ENCODE peak calls at places on chromosomes 4 and X, in six cellular contexts. I is A549, N is upper lobe of left lung, T is HepG2, Y is K562, F is GM12878. S is an unnamed sample.

GRCh38 chrX:19814240-19814639 is 73.2 kb downstream of the SH3KBP1 start:
- ATAC-seq in Y (peak; percentile 83), F (peak; percentile 38), T (peak; percentile 85), N (peak; percentile 58), I (peak; percentile 69), S (peak; percentile 39)

GRCh38 chr4:38943355-38943754 is 75.7 kb downstream of the FAM114A1 start:
- ATAC-seq in Y (no peak), N (no peak), F (no peak), T (no peak), I (no peak), S (peak; percentile 86)

GRCh38 chr4:99383833-99384392 is 31.4 kb upstream of the ADH1C start:
- ATAC-seq in I (no peak), N (peak; percentile 93), Y (no peak), T (no peak), F (no peak), S (peak; percentile 94)

GRCh38 chr4:89071311-89071710 is 14.3 kb upstream of the FAM13A start:
- ATAC-seq in Y (no peak), I (no peak), T (no peak), F (no peak), N (no peak), S (no peak)

GRCh38 chr4:38751341-38752043 is 31.3 kb downstream of the TLR10 start:
- ATAC-seq in N (no peak), F (peak; percentile 9), T (no peak), Y (no peak), I (no peak), S (no peak)

GRCh38 chr4:72312032-72312650 is 256.9 kb downstream of the ADAMTS3 start:
- ATAC-seq in F (peak; percentile 51), N (peak; percentile 92), I (peak; percentile 69), T (peak; percentile 63), Y (no peak), S (peak; percentile 92)

GRCh38 chr4:17721496-17722360 is 59.7 kb downstream of the FAM184B start:
- ATAC-seq in Y (peak; percentile 42), I (no peak), N (peak; percentile 29), F (no peak), T (no peak), S (no peak)

GRCh38 chr4:185805979-185806378 is 6.0 kb downstream of the SORBS2 start:
- ATAC-seq in Y (no peak), T (no peak), F (no peak), I (no peak), N (no peak), S (no peak)

GRCh38 chr4:2982012-2982411 is 18.6 kb downstream of the GRK4 start:
- ATAC-seq in I (no peak), T (no peak), F (no peak), Y (no peak), N (no peak), S (no peak)
- TF ChIP-seq EP300 in I (no peak), T (no peak), F (no peak), Y (no peak), N (no peak), S (no peak)

GRCh38 chr4:168569066-168569908 is 72.4 kb downstream of the PALLD start:
- ATAC-seq in N (peak; percentile 85), Y (peak; percentile 75), T (peak; percentile 34), F (peak; percentile 56), I (peak; percentile 98), S (peak; percentile 77)
- H3K4me1 ChIP-seq in N (peaks cover 8% of the 10 kb centered on the region), Y (no peaks in the 10 kb centered on the region), T (no peaks in the 10 kb centered on the region), F (no peaks in the 10 kb centered on the region), I (peaks cover 9% of the 10 kb centered on the region), S (peaks cover 12% of the 10 kb centered on the region)

DNA sequence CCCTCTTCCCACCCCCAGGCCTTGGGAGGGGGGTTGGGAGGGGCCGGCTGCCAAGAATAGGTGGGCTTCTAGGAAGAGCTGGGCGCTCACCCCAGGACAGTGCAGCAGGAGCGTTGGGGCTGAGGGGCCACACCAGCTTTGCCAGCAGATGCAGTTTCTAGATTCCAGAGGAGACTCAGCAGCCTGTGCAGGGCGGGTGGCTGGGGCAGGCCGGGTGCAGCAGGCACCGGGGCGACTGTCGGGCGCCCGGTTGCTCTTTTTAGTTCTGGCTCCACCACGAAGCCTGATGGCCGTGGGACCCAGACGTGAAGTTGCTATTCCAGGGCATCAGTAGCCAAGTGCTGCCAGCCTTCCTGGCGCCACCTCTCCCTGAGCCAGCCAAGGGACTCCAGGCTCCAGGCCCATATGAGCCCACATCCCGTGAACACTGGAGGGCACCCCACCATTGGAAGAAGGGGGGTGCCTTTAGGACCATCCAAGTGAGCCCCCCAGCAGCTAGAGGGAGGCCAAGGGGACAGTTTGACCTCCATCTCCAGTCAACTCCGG is 5.8 kb downstream of the SSR4 start:
- ATAC-seq in F (no peak), Y (peak; percentile 9), T (no peak), I (peak; percentile 5), N (no peak), S (no peak)
- TF ChIP-seq POLR2A in F (peak; percentile 39), Y (peak; percentile 29), T (no peak), I (no peak), N (no peak), S (no peak)

GRCh38 chrX:124256209-124256608 is 76.3 kb upstream of the TEX13D start:
- ATAC-seq in T (no peak), N (peak; percentile 87), F (no peak), I (no peak), Y (no peak), S (peak; percentile 71)
- TF ChIP-seq EP300 in T (no peak), N (no peak), F (no peak), I (no peak), Y (no peak), S (no peak)

GRCh38 chrX:3244203-3244743 is 102.2 kb downstream of the MXRA5 start:
- ATAC-seq in I (no peak), T (no peak), Y (no peak), F (no peak), N (peak; percentile 86), S (no peak)
- H3K4me1 ChIP-seq in I (no peaks in the 10 kb centered on the region), T (no peaks in the 10 kb centered on the region), Y (no peaks in the 10 kb centered on the region), F (no peaks in the 10 kb centered on the region), N (no peaks in the 10 kb centered on the region), S (no peaks in the 10 kb centered on the region)

GRCh38 chr4:24794916-24795665 is at the start of gene SOD3:
- ATAC-seq in T (peak; percentile 93), I (no peak), N (peak; percentile 94), Y (peak; percentile 89), F (no peak), S (peak; percentile 96)
- TF ChIP-seq POLR2A in T (no peak), I (no peak), N (no peak), Y (no peak), F (no peak), S (peak; percentile 86)

GRCh38 chr4:166073783-166074182 is 200.7 kb downstream of the TLL1 start:
- ATAC-seq in T (no peak), Y (no peak), F (peak; percentile 48), I (no peak), N (no peak), S (no peak)
- TF ChIP-seq EP300 in T (no peak), Y (no peak), F (no peak), I (no peak), N (no peak), S (no peak)

GRCh38 chr4:73609688-73610087 is 10.5 kb downstream of the RASSF6 start:
- ATAC-seq in F (no peak), Y (no peak), T (peak; percentile 15), N (no peak), I (peak; percentile 29), S (no peak)

GRCh38 chr4:73615613-73616012 is 4.6 kb downstream of the RASSF6 start:
- ATAC-seq in F (peak; percentile 26), N (no peak), Y (peak; percentile 50), T (peak; percentile 89), I (peak; percentile 55), S (no peak)

GRCh38 chr4:73614468-73614867 is 5.8 kb downstream of the RASSF6 start:
- ATAC-seq in F (no peak), N (no peak), T (no peak), I (no peak), Y (no peak), S (no peak)

GRCh38 chr4:73612032-73612431 is 8.2 kb downstream of the RASSF6 start:
- ATAC-seq in F (no peak), I (no peak), Y (no peak), T (no peak), N (no peak), S (no peak)

GRCh38 chr4:73613130-73613529 is 7.1 kb downstream of the RASSF6 start:
- ATAC-seq in N (no peak), T (no peak), F (no peak), Y (no peak), I (no peak), S (no peak)
- H3K4me1 ChIP-seq in N (no peaks in the 10 kb centered on the region), T (peaks cover 39% of the 10 kb centered on the region), F (no peaks in the 10 kb centered on the region), Y (no peaks in the 10 kb centered on the region), I (peaks cover 58% of the 10 kb centered on the region), S (peaks cover 23% of the 10 kb centered on the region)

GRCh38 chrX:67543818-67544217 is at the start of gene AR:
- ATAC-seq in F (no peak), Y (no peak), N (peak; percentile 86), T (peak; percentile 70), I (peak; percentile 80), S (peak; percentile 71)
- TF ChIP-seq POLR2A in F (no peak), Y (no peak), N (no peak), T (no peak), I (no peak), S (no peak)

DNA sequence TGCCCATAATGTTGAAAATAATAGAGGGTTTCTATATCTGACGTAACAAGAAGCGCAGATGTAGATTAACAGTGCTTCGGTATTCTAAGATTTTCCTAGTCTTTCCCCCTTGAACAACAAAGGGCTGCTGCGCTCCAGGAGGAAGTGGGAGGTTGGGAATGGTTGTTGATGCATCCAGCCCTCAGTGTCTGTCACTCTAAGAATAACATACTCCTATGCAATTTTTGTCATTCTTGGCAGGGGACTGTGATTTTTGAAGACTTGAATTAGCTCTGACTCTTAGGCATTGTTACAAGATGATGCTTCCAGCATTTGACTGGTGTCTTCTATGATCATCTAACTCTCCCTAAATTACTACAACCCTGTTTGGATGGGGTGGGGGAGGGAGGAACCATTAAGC is 394.2 kb downstream of the ARHGAP24 start:
- ATAC-seq in Y (no peak), F (no peak), N (no peak), T (no peak), I (no peak), S (no peak)
- TF ChIP-seq EP300 in Y (no peak), F (no peak), N (no peak), T (no peak), I (no peak), S (no peak)

S was measured in gastroesophageal sphincter.